ENCODE peak calls at places on chromosomes 7 and 10, in nine cellular contexts. One of them, this sample, is unnamed.

GRCh38 chr10:24706479-24707118 is 17.1 kb downstream of the ARHGAP21 start:
- DNase-seq in adrenal gland: peak; percentile 49
- DNase-seq in PC-9: peak; percentile 72
- DNase-seq in tibial nerve: no peak
- DNase-seq in IMR-90: peak; percentile 98
- DNase-seq in fibroblast of pulmonary artery: peak; percentile 97
- DNase-seq in OCI-LY7: no peak
- DNase-seq in colonic mucosa: no peak
- DNase-seq in mesendoderm: no peak
- DNase-seq in this sample: peak; percentile 82

GRCh38 chr7:157675427-157675930 is 338.7 kb downstream of the DNAJB6 start:
- DNase-seq in fibroblast of pulmonary artery: no peak
- DNase-seq in colonic mucosa: no peak
- DNase-seq in adrenal gland: peak; percentile 11
- DNase-seq in mesendoderm: no peak
- DNase-seq in OCI-LY7: no peak
- DNase-seq in PC-9: no peak
- DNase-seq in tibial nerve: peak; percentile 7
- DNase-seq in IMR-90: no peak
- DNase-seq in this sample: no peak

GRCh38 chr10:109203616-109204375 is 719.5 kb downstream of the XPNPEP1 start:
- DNase-seq in colonic mucosa: no peak
- DNase-seq in fibroblast of pulmonary artery: no peak
- DNase-seq in adrenal gland: no peak
- DNase-seq in IMR-90: peak; percentile 17
- DNase-seq in tibial nerve: no peak
- DNase-seq in OCI-LY7: no peak
- DNase-seq in mesendoderm: no peak
- DNase-seq in PC-9: no peak
- DNase-seq in this sample: no peak

GRCh38 chr7:55165176-55165861 is 146.5 kb downstream of the EGFR start:
- DNase-seq in IMR-90: no peak
- DNase-seq in mesendoderm: no peak
- DNase-seq in tibial nerve: no peak
- DNase-seq in PC-9: no peak
- DNase-seq in colonic mucosa: no peak
- DNase-seq in adrenal gland: no peak
- DNase-seq in OCI-LY7: no peak
- DNase-seq in fibroblast of pulmonary artery: no peak
- DNase-seq in this sample: no peak

GRCh38 chr7:148982596-148983219 is 45.6 kb downstream of the PDIA4 start:
- DNase-seq in OCI-LY7: peak; percentile 32
- DNase-seq in adrenal gland: no peak
- DNase-seq in IMR-90: peak; percentile 53
- DNase-seq in tibial nerve: no peak
- DNase-seq in mesendoderm: peak; percentile 58
- DNase-seq in colonic mucosa: no peak
- DNase-seq in PC-9: no peak
- DNase-seq in fibroblast of pulmonary artery: peak; percentile 63
- DNase-seq in this sample: no peak

GRCh38 chr10:58952747-58953466 is 223.5 kb upstream of the PHYHIPL start:
- DNase-seq in mesendoderm: peak; percentile 57
- DNase-seq in colonic mucosa: peak; percentile 63
- DNase-seq in OCI-LY7: peak; percentile 31
- DNase-seq in tibial nerve: peak; percentile 61
- DNase-seq in adrenal gland: peak; percentile 70
- DNase-seq in IMR-90: peak; percentile 42
- DNase-seq in fibroblast of pulmonary artery: peak; percentile 69
- DNase-seq in PC-9: no peak
- DNase-seq in this sample: peak; percentile 44

GRCh38 chr7:139950881-139951525 is 111.7 kb downstream of the PARP12 start:
- DNase-seq in IMR-90: no peak
- DNase-seq in PC-9: peak; percentile 54
- DNase-seq in colonic mucosa: no peak
- DNase-seq in fibroblast of pulmonary artery: no peak
- DNase-seq in OCI-LY7: no peak
- DNase-seq in tibial nerve: no peak
- DNase-seq in adrenal gland: no peak
- DNase-seq in mesendoderm: no peak
- DNase-seq in this sample: no peak

GRCh38 chr7:27175005-27175625 is 995 bp upstream of the HOXA10 start:
- DNase-seq in adrenal gland: peak; percentile 15
- DNase-seq in colonic mucosa: peak; percentile 90
- DNase-seq in fibroblast of pulmonary artery: no peak
- DNase-seq in PC-9: no peak
- DNase-seq in tibial nerve: peak; percentile 32
- DNase-seq in mesendoderm: peak; percentile 52
- DNase-seq in OCI-LY7: no peak
- DNase-seq in IMR-90: no peak
- DNase-seq in this sample: no peak

GRCh38 chr10:73838827-73839226 is 27.4 kb upstream of the NDST2 start:
- DNase-seq in mesendoderm: no peak
- DNase-seq in fibroblast of pulmonary artery: peak; percentile 11
- DNase-seq in colonic mucosa: no peak
- DNase-seq in PC-9: no peak
- DNase-seq in IMR-90: peak; percentile 27
- DNase-seq in tibial nerve: no peak
- DNase-seq in adrenal gland: no peak
- DNase-seq in OCI-LY7: no peak
- DNase-seq in this sample: no peak

GRCh38 chr10:95171336-95171735 is 22.7 kb upstream of the ACSM6 start:
- DNase-seq in adrenal gland: no peak
- DNase-seq in tibial nerve: no peak
- DNase-seq in mesendoderm: no peak
- DNase-seq in fibroblast of pulmonary artery: no peak
- DNase-seq in colonic mucosa: no peak
- DNase-seq in PC-9: no peak
- DNase-seq in IMR-90: no peak
- DNase-seq in OCI-LY7: no peak
- DNase-seq in this sample: no peak

GRCh38 chr10:112950714-112951348 is 784 bp downstream of the TCF7L2 start:
- DNase-seq in PC-9: no peak
- DNase-seq in OCI-LY7: peak; percentile 52
- DNase-seq in mesendoderm: peak; percentile 81
- DNase-seq in colonic mucosa: peak; percentile 48
- DNase-seq in fibroblast of pulmonary artery: peak; percentile 52
- DNase-seq in adrenal gland: peak; percentile 46
- DNase-seq in IMR-90: peak; percentile 49
- DNase-seq in tibial nerve: no peak
- DNase-seq in this sample: no peak

GRCh38 chr10:48210391-48210790 is 64.1 kb downstream of the FRMPD2 start:
- DNase-seq in OCI-LY7: no peak
- DNase-seq in IMR-90: no peak
- DNase-seq in fibroblast of pulmonary artery: no peak
- DNase-seq in colonic mucosa: no peak
- DNase-seq in PC-9: no peak
- DNase-seq in adrenal gland: no peak
- DNase-seq in mesendoderm: no peak
- DNase-seq in tibial nerve: no peak
- DNase-seq in this sample: no peak

GRCh38 chr7:50421043-50421442 is 29.1 kb downstream of the FIGNL1 start:
- DNase-seq in mesendoderm: no peak
- DNase-seq in tibial nerve: no peak
- DNase-seq in adrenal gland: no peak
- DNase-seq in PC-9: no peak
- DNase-seq in OCI-LY7: no peak
- DNase-seq in fibroblast of pulmonary artery: no peak
- DNase-seq in IMR-90: no peak
- DNase-seq in colonic mucosa: no peak
- DNase-seq in this sample: no peak

GRCh38 chr10:227014-227413 is 91.8 kb downstream of the ZMYND11 start:
- DNase-seq in adrenal gland: no peak
- DNase-seq in OCI-LY7: no peak
- DNase-seq in tibial nerve: no peak
- DNase-seq in IMR-90: peak; percentile 39
- DNase-seq in mesendoderm: no peak
- DNase-seq in fibroblast of pulmonary artery: peak; percentile 24
- DNase-seq in colonic mucosa: no peak
- DNase-seq in PC-9: no peak
- DNase-seq in this sample: no peak

GRCh38 chr10:62637249-62638061 is 167.1 kb upstream of the ADO start:
- DNase-seq in fibroblast of pulmonary artery: peak; percentile 46
- DNase-seq in PC-9: no peak
- DNase-seq in tibial nerve: no peak
- DNase-seq in adrenal gland: peak; percentile 27
- DNase-seq in colonic mucosa: no peak
- DNase-seq in IMR-90: peak; percentile 61
- DNase-seq in OCI-LY7: peak; percentile 82
- DNase-seq in mesendoderm: no peak
- DNase-seq in this sample: no peak
- H3K4me3 ChIP-seq in fibroblast of pulmonary artery: peak overlapping the region; percentile 32
- H3K4me3 ChIP-seq in PC-9: no peak overlapping the region
- H3K4me3 ChIP-seq in tibial nerve: peak overlapping the region; percentile 24
- H3K4me3 ChIP-seq in adrenal gland: no peak overlapping the region
- H3K4me3 ChIP-seq in colonic mucosa: no peak overlapping the region
- H3K4me3 ChIP-seq in IMR-90: peak overlapping the region; percentile 50
- H3K4me3 ChIP-seq in OCI-LY7: peak overlapping the region; percentile 63
- H3K4me3 ChIP-seq in mesendoderm: no peak overlapping the region
- H3K4me3 ChIP-seq in this sample: no peak overlapping the region

DNA sequence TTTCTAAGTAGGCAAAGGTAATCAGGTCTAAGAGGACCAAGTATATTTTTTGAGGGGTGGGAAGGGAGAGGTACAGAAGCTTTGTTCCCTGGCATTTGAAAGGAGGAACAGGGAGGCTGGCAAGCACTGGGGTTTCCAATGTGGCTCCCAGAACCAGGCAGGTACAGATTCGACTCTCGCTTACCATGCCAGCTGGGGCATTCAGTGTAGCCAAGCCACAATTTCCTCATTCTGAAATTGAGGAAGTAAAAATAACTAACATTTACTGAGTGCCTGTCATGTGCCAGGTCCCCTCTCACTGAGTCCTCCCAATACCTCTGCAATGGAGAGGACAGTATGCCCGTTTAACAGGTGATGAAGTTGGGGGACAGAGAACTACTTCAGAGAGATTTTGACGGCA is 45.9 kb upstream of the BET1 start:
- DNase-seq in OCI-LY7: peak; percentile 93
- DNase-seq in IMR-90: no peak
- DNase-seq in tibial nerve: no peak
- DNase-seq in mesendoderm: no peak
- DNase-seq in colonic mucosa: no peak
- DNase-seq in fibroblast of pulmonary artery: no peak
- DNase-seq in PC-9: no peak
- DNase-seq in adrenal gland: no peak
- DNase-seq in this sample: no peak
- H3K4me3 ChIP-seq in OCI-LY7: peak overlapping the region; percentile 48
- H3K4me3 ChIP-seq in IMR-90: no peak overlapping the region
- H3K4me3 ChIP-seq in tibial nerve: no peak overlapping the region
- H3K4me3 ChIP-seq in mesendoderm: no peak overlapping the region
- H3K4me3 ChIP-seq in colonic mucosa: no peak overlapping the region
- H3K4me3 ChIP-seq in fibroblast of pulmonary artery: no peak overlapping the region
- H3K4me3 ChIP-seq in PC-9: no peak overlapping the region
- H3K4me3 ChIP-seq in adrenal gland: no peak overlapping the region
- H3K4me3 ChIP-seq in this sample: no peak overlapping the region

GRCh38 chr10:103852189-103852711 is 3.1 kb downstream of the SH3PXD2A start:
- DNase-seq in IMR-90: peak; percentile 52
- DNase-seq in fibroblast of pulmonary artery: peak; percentile 44
- DNase-seq in colonic mucosa: peak; percentile 64
- DNase-seq in adrenal gland: no peak
- DNase-seq in tibial nerve: no peak
- DNase-seq in OCI-LY7: no peak
- DNase-seq in mesendoderm: no peak
- DNase-seq in PC-9: no peak
- DNase-seq in this sample: no peak

GRCh38 chr10:103854687-103855423 is 521 bp downstream of the SH3PXD2A start:
- DNase-seq in mesendoderm: peak; percentile 72
- DNase-seq in tibial nerve: no peak
- DNase-seq in OCI-LY7: no peak
- DNase-seq in IMR-90: peak; percentile 24
- DNase-seq in fibroblast of pulmonary artery: no peak
- DNase-seq in PC-9: no peak
- DNase-seq in colonic mucosa: peak; percentile 67
- DNase-seq in adrenal gland: no peak
- DNase-seq in this sample: no peak

GRCh38 chr10:103854265-103854686 is 1.1 kb downstream of the SH3PXD2A start:
- DNase-seq in fibroblast of pulmonary artery: no peak
- DNase-seq in OCI-LY7: no peak
- DNase-seq in adrenal gland: no peak
- DNase-seq in PC-9: no peak
- DNase-seq in mesendoderm: peak; percentile 85
- DNase-seq in tibial nerve: no peak
- DNase-seq in IMR-90: no peak
- DNase-seq in colonic mucosa: no peak
- DNase-seq in this sample: no peak

GRCh38 chr10:103852856-103853255 is 2.5 kb downstream of the SH3PXD2A start:
- DNase-seq in OCI-LY7: no peak
- DNase-seq in colonic mucosa: peak; percentile 36
- DNase-seq in adrenal gland: no peak
- DNase-seq in fibroblast of pulmonary artery: peak; percentile 59
- DNase-seq in IMR-90: peak; percentile 31
- DNase-seq in tibial nerve: no peak
- DNase-seq in PC-9: no peak
- DNase-seq in mesendoderm: no peak
- DNase-seq in this sample: no peak

GRCh38 chr10:103853428-103854264 is 1.7 kb downstream of the SH3PXD2A start:
- DNase-seq in adrenal gland: no peak
- DNase-seq in fibroblast of pulmonary artery: no peak
- DNase-seq in tibial nerve: no peak
- DNase-seq in colonic mucosa: peak; percentile 48
- DNase-seq in IMR-90: no peak
- DNase-seq in OCI-LY7: no peak
- DNase-seq in mesendoderm: no peak
- DNase-seq in PC-9: no peak
- DNase-seq in this sample: no peak
- H3K4me3 ChIP-seq in adrenal gland: no peak overlapping the region
- H3K4me3 ChIP-seq in fibroblast of pulmonary artery: no peak overlapping the region
- H3K4me3 ChIP-seq in tibial nerve: peak overlapping the region; percentile 62
- H3K4me3 ChIP-seq in colonic mucosa: peak overlapping the region; percentile 79
- H3K4me3 ChIP-seq in IMR-90: peak overlapping the region; percentile 92
- H3K4me3 ChIP-seq in OCI-LY7: no peak overlapping the region
- H3K4me3 ChIP-seq in mesendoderm: peak overlapping the region; percentile 75
- H3K4me3 ChIP-seq in PC-9: no peak overlapping the region
- H3K4me3 ChIP-seq in this sample: peak overlapping the region; percentile 61

DNA sequence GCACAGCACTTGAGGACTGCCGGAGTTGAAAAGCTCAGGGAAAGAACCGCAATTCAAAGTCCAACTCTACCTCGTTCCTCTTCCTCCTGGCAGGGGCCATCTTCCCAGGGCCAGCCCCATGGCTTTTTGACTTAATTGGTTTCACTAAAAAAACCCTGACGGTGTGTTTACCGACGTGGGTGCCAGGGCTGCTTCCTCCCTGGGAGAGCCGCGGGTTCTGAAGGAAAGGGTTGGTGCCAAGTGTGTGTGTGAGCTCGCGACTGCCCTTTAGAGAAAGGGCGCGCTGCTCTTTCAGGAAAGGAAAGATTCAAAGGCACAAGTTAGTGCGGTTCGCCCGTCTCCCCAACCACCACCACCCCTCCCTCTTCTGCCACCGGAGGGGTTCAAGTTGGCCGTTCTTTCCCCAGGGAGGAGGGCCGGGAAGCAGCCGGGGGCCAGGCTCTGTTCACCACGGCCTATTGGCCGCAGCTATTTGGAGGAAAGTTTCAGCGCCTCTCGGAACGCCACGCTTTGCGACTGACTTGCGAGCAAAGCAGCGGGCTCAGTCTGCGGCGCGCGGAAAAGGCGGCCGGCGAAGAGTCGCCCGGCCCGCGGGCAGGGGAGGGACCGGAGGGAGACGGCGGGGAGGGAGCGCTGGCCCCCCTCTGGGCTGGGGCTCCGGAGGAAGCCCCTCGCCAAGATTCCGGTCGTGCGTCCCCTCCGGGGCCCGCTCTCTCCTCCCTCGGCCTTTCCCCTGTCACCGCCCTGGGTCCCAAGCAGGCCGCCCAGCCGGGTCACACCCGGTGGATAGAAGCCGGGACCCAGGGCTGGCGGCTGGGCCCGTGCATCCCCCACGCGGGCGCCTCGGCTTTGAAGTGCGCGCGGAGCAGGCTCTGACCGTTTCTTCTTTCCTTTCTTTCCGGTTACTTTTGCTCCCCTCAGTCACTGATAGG is 165.8 kb upstream of the PPP1R3A start:
- DNase-seq in fibroblast of pulmonary artery: peak; percentile 17
- DNase-seq in IMR-90: no peak
- DNase-seq in adrenal gland: peak; percentile 33
- DNase-seq in tibial nerve: peak; percentile 16
- DNase-seq in PC-9: no peak
- DNase-seq in colonic mucosa: peak; percentile 78
- DNase-seq in mesendoderm: peak; percentile 69
- DNase-seq in OCI-LY7: no peak
- DNase-seq in this sample: no peak
- H3K4me3 ChIP-seq in fibroblast of pulmonary artery: peak overlapping the region; percentile 65
- H3K4me3 ChIP-seq in IMR-90: peak overlapping the region; percentile 66
- H3K4me3 ChIP-seq in adrenal gland: peak overlapping the region; percentile 45
- H3K4me3 ChIP-seq in tibial nerve: peak overlapping the region; percentile 59
- H3K4me3 ChIP-seq in PC-9: peak overlapping the region; percentile 88
- H3K4me3 ChIP-seq in colonic mucosa: peak overlapping the region; percentile 56
- H3K4me3 ChIP-seq in mesendoderm: peak overlapping the region; percentile 60
- H3K4me3 ChIP-seq in OCI-LY7: no peak overlapping the region
- H3K4me3 ChIP-seq in this sample: peak overlapping the region; percentile 72

This sample was measured in astrocyte of the cerebellum.